ENCODE peak calls at places on chromosomes 13 and 19, in seven cellular contexts. Z, Q, B, X, V, S and T are unnamed samples.
A peak's percentile ranks its signal among the peaks of the same experiment; 100 is the strongest.

GRCh38 chr19:33300016-33300981 is 2.0 kb downstream of the CEBPA start:
- DNase-seq in Z (peak; percentile 47), Q (no peak), B (no peak), X (no peak), V (no peak), S (peak; percentile 73), T (no peak)

GRCh38 chr13:30107126-30107525 is 200.2 kb downstream of the KATNAL1 start:
- DNase-seq in Z (no peak), Q (no peak), B (no peak), X (no peak), V (no peak), S (peak; percentile 57), T (no peak)

GRCh38 chr19:55226788-55227187 is 1.8 kb downstream of the TMEM86B start:
- DNase-seq in Z (no peak), Q (no peak), B (no peak), X (no peak), V (peak; percentile 22), S (no peak), T (no peak)

GRCh38 chr13:77506874-77507273 is 28.6 kb upstream of the SCEL start:
- DNase-seq in Z (no peak), Q (no peak), B (no peak), X (no peak), V (no peak), S (no peak), T (peak; percentile 16)

GRCh38 chr13:59043016-59043415 is 1120.7 kb downstream of the DIAPH3 start:
- DNase-seq in Z (no peak), Q (no peak), B (no peak), X (no peak), V (no peak), S (no peak), T (no peak)

GRCh38 chr19:5588441-5588840 is 20.7 kb upstream of the TINCR start:
- DNase-seq in Z (no peak), Q (no peak), B (no peak), X (no peak), V (no peak), S (no peak), T (no peak)

GRCh38 chr19:9958451-9958850 is 22.1 kb upstream of the OLFM2 start:
- DNase-seq in Z (no peak), Q (peak; percentile 91), B (no peak), X (no peak), V (no peak), S (no peak), T (peak; percentile 62)

GRCh38 chr13:51330741-51331140 is 8.8 kb upstream of the SERPINE3 start:
- DNase-seq in Z (no peak), Q (no peak), B (no peak), X (no peak), V (no peak), S (no peak), T (no peak)

GRCh38 chr19:29819986-29820385 is 8.2 kb downstream of the CCNE1 start:
- DNase-seq in Z (no peak), Q (no peak), B (no peak), X (no peak), V (no peak), S (peak; percentile 96), T (no peak)

GRCh38 chr19:56740478-56740877 is 68.9 kb upstream of the ZNF835 start:
- DNase-seq in Z (no peak), Q (no peak), B (peak; percentile 31), X (no peak), V (no peak), S (peak; percentile 4), T (no peak)
- H2BK120ac ChIP-seq in Z (no peak overlapping the region), Q (no peak overlapping the region), B (no peak overlapping the region), X (no peak overlapping the region), V (no peak overlapping the region), S (no peak overlapping the region), T (no peak overlapping the region)

GRCh38 chr19:45156751-45157150 is 4.0 kb downstream of the NKPD1 start:
- DNase-seq in Z (no peak), Q (no peak), B (no peak), X (no peak), V (no peak), S (no peak), T (no peak)
- H3K23ac ChIP-seq in Z (no peak overlapping the region), Q (no peak overlapping the region), B (no peak overlapping the region), X (no peak overlapping the region), V (no peak overlapping the region), S (no peak overlapping the region), T (no peak overlapping the region)

GRCh38 chr19:48481191-48481500 is 12.0 kb downstream of the CYTH2 start:
- DNase-seq in Z (no peak), Q (peak; percentile 30), B (no peak), X (no peak), V (no peak), S (no peak), T (no peak)
- H2BK120ac ChIP-seq in Z (no peak overlapping the region), Q (no peak overlapping the region), B (no peak overlapping the region), X (no peak overlapping the region), V (no peak overlapping the region), S (no peak overlapping the region), T (no peak overlapping the region)

DNA sequence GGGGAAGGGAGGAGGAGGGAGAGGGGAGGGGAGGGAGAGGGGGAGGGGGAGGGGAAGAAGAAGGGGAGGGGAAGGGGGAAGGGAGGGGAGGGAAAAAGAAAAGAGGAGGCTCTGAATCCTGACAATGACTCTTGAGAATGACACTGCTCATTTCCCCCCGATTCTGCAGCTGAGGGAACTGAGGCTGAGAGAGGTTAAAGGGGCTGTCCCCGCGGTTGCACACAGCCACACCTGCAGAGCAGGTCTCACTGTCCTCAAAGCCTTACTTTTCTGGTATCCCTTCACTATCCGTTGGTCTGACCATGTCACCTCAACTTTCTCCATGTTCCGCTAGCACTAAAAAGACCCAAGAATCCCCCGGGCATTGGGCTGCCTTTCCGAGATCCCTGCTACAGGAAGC is 35.4 kb downstream of the CYP4F2 start:
- DNase-seq in Z (no peak), Q (no peak), B (no peak), X (no peak), V (no peak), S (no peak), T (no peak)
- H3K23ac ChIP-seq in Z (no peak overlapping the region), Q (no peak overlapping the region), B (no peak overlapping the region), X (no peak overlapping the region), V (no peak overlapping the region), S (no peak overlapping the region), T (no peak overlapping the region)

GRCh38 chr19:48680436-48681126 is 7.8 kb upstream of the NTN5 start:
- DNase-seq in Z (no peak), Q (no peak), B (no peak), X (no peak), V (no peak), S (no peak), T (no peak)
- H2BK120ac ChIP-seq in Z (no peak overlapping the region), Q (no peak overlapping the region), B (no peak overlapping the region), X (no peak overlapping the region), V (no peak overlapping the region), S (no peak overlapping the region), T (no peak overlapping the region)

DNA sequence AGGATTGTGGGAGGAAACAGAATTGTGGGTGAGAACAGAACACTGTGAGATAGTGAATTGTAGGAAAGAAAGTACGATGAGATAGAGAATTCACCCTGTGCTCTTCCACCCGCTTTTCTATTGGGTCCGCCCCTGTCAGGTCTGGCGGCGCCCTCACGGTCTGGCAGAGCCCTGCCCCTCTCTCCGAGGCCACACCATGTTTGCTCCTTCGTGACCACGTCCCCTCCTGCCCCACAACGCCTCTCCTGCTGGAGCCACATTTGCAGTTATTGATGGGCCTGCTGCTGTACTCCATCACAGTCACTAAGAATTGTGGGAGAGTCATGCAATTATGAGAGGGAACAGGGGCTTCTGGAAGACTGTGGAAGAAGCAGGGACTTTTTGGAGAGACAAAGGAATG is 473.1 kb downstream of the KLF12 start:
- DNase-seq in Z (no peak), Q (no peak), B (no peak), X (no peak), V (no peak), S (no peak), T (no peak)
- H3K23ac ChIP-seq in Z (no peak overlapping the region), Q (no peak overlapping the region), B (no peak overlapping the region), X (no peak overlapping the region), V (no peak overlapping the region), S (no peak overlapping the region), T (no peak overlapping the region)